ENCODE peak calls at places on chromosomes 7 and 10, in eight cellular contexts. Z, V, Q, X, T, H, K and U are unnamed samples.

GRCh38 chr10:114629083-114629823 is 28.8 kb downstream of the ABLIM1 start:
- DNase-seq in Z (no peak), V (no peak), Q (no peak), X (no peak), T (no peak), H (no peak), K (no peak), U (no peak)

GRCh38 chr10:13787015-13787421 is 200.3 kb downstream of the PRPF18 start:
- DNase-seq in Z (peak; percentile 46), V (no peak), Q (no peak), X (peak; percentile 85), T (peak; percentile 73), H (peak; percentile 70), K (peak; percentile 42), U (no peak)

GRCh38 chr7:90903856-90904255 is 307.7 kb downstream of the CDK14 start:
- DNase-seq in Z (no peak), V (no peak), Q (no peak), X (no peak), T (no peak), H (no peak), K (no peak), U (no peak)

GRCh38 chr10:33334839-33335549 is 527 bp upstream of the NRP1 start:
- DNase-seq in Z (no peak), V (peak; percentile 73), Q (no peak), X (peak; percentile 95), T (no peak), H (peak; percentile 88), K (peak; percentile 79), U (peak; percentile 86)

GRCh38 chr7:3995187-3995586 is 686.9 kb upstream of the FOXK1 start:
- DNase-seq in Z (no peak), V (no peak), Q (no peak), X (no peak), T (no peak), H (no peak), K (no peak), U (no peak)

GRCh38 chr10:63722537-63722936 is 201.3 kb downstream of the REEP3 start:
- DNase-seq in Z (no peak), V (no peak), Q (no peak), X (peak; percentile 72), T (no peak), H (no peak), K (no peak), U (peak; percentile 35)

GRCh38 chr10:69994262-69994661 is 58.4 kb upstream of the MACROH2A2 start:
- DNase-seq in Z (no peak), V (no peak), Q (peak; percentile 33), X (peak; percentile 61), T (no peak), H (peak; percentile 49), K (peak; percentile 68), U (peak; percentile 58)

GRCh38 chr7:96970739-96971138 is 34.6 kb upstream of the DLX6 start:
- DNase-seq in Z (no peak), V (no peak), Q (no peak), X (no peak), T (no peak), H (no peak), K (no peak), U (no peak)

GRCh38 chr7:120783273-120783672 is 74.7 kb downstream of the TSPAN12 start:
- DNase-seq in Z (no peak), V (no peak), Q (no peak), X (no peak), T (no peak), H (no peak), K (no peak), U (no peak)

GRCh38 chr10:47237316-47238260 is 62.4 kb upstream of the GDF10 start:
- DNase-seq in Z (no peak), V (no peak), Q (no peak), X (no peak), T (no peak), H (no peak), K (no peak), U (no peak)

GRCh38 chr7:96414931-96415292 is 93.0 kb upstream of the SLC25A13 start:
- DNase-seq in Z (no peak), V (peak; percentile 87), Q (peak; percentile 48), X (peak; percentile 36), T (no peak), H (peak; percentile 18), K (no peak), U (peak; percentile 71)